ENCODE peak calls at places on chromosomes 5 and 9, in six cellular contexts. Z, T, Q, V, J and Y are unnamed samples.

GRCh38 chr9:124448019-124448418 is 2.2 kb upstream of the ADGRD2 start:
- DNase-seq in Z (no peak), J (no peak), Q (no peak), T (no peak), V (no peak), Y (no peak)

GRCh38 chr5:68272289-68272688 is 56.7 kb downstream of the PIK3R1 start:
- DNase-seq in J (no peak), T (no peak), Q (no peak), V (no peak), Z (peak; percentile 45), Y (peak; percentile 5)

GRCh38 chr9:36665921-36666429 is 93.3 kb downstream of the MELK start:
- DNase-seq in J (no peak), Z (peak; percentile 66), T (peak; percentile 1), V (no peak), Q (no peak), Y (no peak)

GRCh38 chr5:180296778-180297177 is 4.9 kb upstream of the MAPK9 start:
- DNase-seq in V (no peak), Z (no peak), Q (no peak), T (peak; percentile 35), J (no peak), Y (no peak)

GRCh38 chr5:170597109-170597741 is 93.4 kb downstream of the KCNIP1 start:
- DNase-seq in V (no peak), T (peak; percentile 96), Q (no peak), J (peak; percentile 62), Z (no peak), Y (no peak)

GRCh38 chr9:94912700-94913249 is 186.3 kb downstream of the AOPEP start:
- DNase-seq in Q (peak; percentile 47), V (no peak), T (peak; percentile 89), Z (peak; percentile 84), J (peak; percentile 98), Y (no peak)

GRCh38 chr9:127053057-127053821 is 69.2 kb downstream of the ANGPTL2 start:
- DNase-seq in T (no peak), Q (no peak), V (no peak), Z (no peak), J (no peak), Y (no peak)

GRCh38 chr5:66407739-66408138 is 188.5 kb upstream of the MAST4 start:
- DNase-seq in Q (no peak), T (no peak), V (no peak), J (no peak), Z (no peak), Y (no peak)

GRCh38 chr9:29416204-29416603 is 1842.9 kb upstream of the C9orf72 start:
- DNase-seq in Q (no peak), J (no peak), Z (no peak), T (no peak), V (no peak), Y (no peak)

GRCh38 chr5:167307042-167307441 is 984.4 kb upstream of the WWC1 start:
- DNase-seq in V (no peak), T (no peak), Z (no peak), Q (no peak), J (no peak), Y (no peak)

GRCh38 chr9:91190062-91190461 is 171.7 kb downstream of the AUH start:
- DNase-seq in Q (no peak), J (no peak), V (no peak), T (no peak), Z (no peak), Y (no peak)

GRCh38 chr9:127507751-127508648 is 56.7 kb downstream of the LRSAM1 start:
- DNase-seq in T (no peak), J (no peak), Z (no peak), Q (no peak), V (no peak), Y (no peak)